ENCODE peak calls at places on chromosome 15, in nine cellular contexts. A is stomach, V is prostate gland, Z is transverse colon, K is endothelial cell of umbilical vein, O is GM12891, W is heart left ventricle, M is H1, B is NB4. C is an unnamed sample.

GRCh38 chr15:33968224-33968623 is at the start of gene CHRM5:
- DNase-seq in Z (no peak), B (no peak), W (no peak), O (no peak), V (no peak), M (no peak), K (peak), A (no peak), C (no peak)

GRCh38 chr15:89068325-89068784 is 19.9 kb upstream of the ABHD2 start:
- DNase-seq in B (peak), W (no peak), A (no peak), O (peak), M (no peak), V (no peak), K (no peak), Z (no peak), C (no peak)

GRCh38 chr15:70219256-70219919 is 121.7 kb upstream of the TLE3 start:
- DNase-seq in Z (no peak), O (no peak), K (no peak), A (no peak), V (no peak), W (no peak), M (no peak), B (no peak), C (no peak)

GRCh38 chr15:70248116-70249025 is 150.7 kb upstream of the TLE3 start:
- DNase-seq in M (no peak), K (no peak), B (peak), V (no peak), W (no peak), Z (no peak), A (no peak), O (no peak), C (no peak)

GRCh38 chr15:71627604-71628003 is 182.8 kb upstream of the NR2E3 start:
- DNase-seq in O (no peak), M (no peak), V (no peak), K (no peak), W (no peak), A (no peak), B (no peak), Z (no peak), C (no peak)

GRCh38 chr15:69316281-69316680 is 17.6 kb downstream of the PAQR5 start:
- DNase-seq in K (no peak), V (no peak), M (no peak), B (no peak), Z (no peak), W (no peak), O (no peak), A (no peak), C (no peak)

GRCh38 chr15:31461911-31462480 is 135.4 kb downstream of the KLF13 start:
- DNase-seq in Z (no peak), O (no peak), A (peak), W (no peak), V (no peak), B (no peak), K (no peak), M (no peak), C (no peak)

GRCh38 chr15:41796457-41796856 is 22.2 kb downstream of the MAPKBP1 start:
- DNase-seq in V (no peak), K (peak), Z (no peak), O (no peak), W (no peak), A (no peak), B (no peak), M (no peak), C (no peak)

GRCh38 chr15:71443538-71443937 is 328.3 kb downstream of the THSD4 start:
- DNase-seq in V (peak), A (peak), Z (peak), O (no peak), B (peak), M (peak), K (peak), W (peak), C (peak)

GRCh38 chr15:85073556-85074194 is 92.0 kb downstream of the PDE8A start:
- DNase-seq in O (no peak), Z (no peak), B (no peak), A (no peak), M (no peak), W (no peak), K (no peak), V (no peak), C (no peak)

GRCh38 chr15:78668987-78669386 is 28.0 kb upstream of the CHRNB4 start:
- DNase-seq in B (peak), Z (no peak), W (no peak), K (no peak), A (no peak), M (no peak), O (no peak), V (no peak), C (no peak)

GRCh38 chr15:69132935-69133861 is 27.2 kb upstream of the GLCE start:
- DNase-seq in O (no peak), B (peak), M (no peak), W (no peak), A (no peak), Z (no peak), K (no peak), V (peak), C (no peak)

GRCh38 chr15:67311751-67312150 is 57.2 kb downstream of the IQCH start:
- DNase-seq in B (no peak), O (no peak), A (no peak), V (no peak), W (no peak), Z (no peak), M (no peak), K (no peak), C (no peak)

GRCh38 chr15:80489030-80489594 is 84.9 kb downstream of the ARNT2 start:
- DNase-seq in W (no peak), V (no peak), O (no peak), M (no peak), A (no peak), K (peak), B (no peak), Z (no peak), C (no peak)

GRCh38 chr15:61084944-61085367 is 144.1 kb downstream of the RORA start:
- DNase-seq in W (peak), A (no peak), Z (no peak), K (no peak), M (no peak), V (no peak), O (peak), B (peak), C (no peak)

GRCh38 chr15:92332125-92332899 is 61.4 kb upstream of the ST8SIA2 start:
- DNase-seq in K (no peak), Z (no peak), W (no peak), M (no peak), V (no peak), B (no peak), O (no peak), A (no peak), C (no peak)

GRCh38 chr15:70507772-70508351 is 255.5 kb downstream of the UACA start:
- DNase-seq in A (peak), B (peak), O (no peak), K (peak), M (no peak), Z (no peak), W (no peak), V (peak), C (peak)

GRCh38 chr15:26438718-26439117 is 334.1 kb downstream of the GABRB3 start:
- DNase-seq in A (no peak), W (no peak), Z (no peak), B (no peak), O (no peak), V (no peak), K (no peak), M (no peak), C (no peak)

GRCh38 chr15:43901485-43901884 is 74.7 kb downstream of the WDR76 start:
- DNase-seq in B (no peak), Z (no peak), K (no peak), W (no peak), A (no peak), O (no peak), V (no peak), M (no peak), C (no peak)

GRCh38 chr15:79875213-79875612 is 21.6 kb downstream of the MTHFS start:
- DNase-seq in A (no peak), Z (no peak), B (no peak), W (no peak), M (no peak), V (no peak), K (no peak), O (no peak), C (no peak)

GRCh38 chr15:32042269-32042996 is 12.1 kb downstream of the CHRNA7 start:
- DNase-seq in W (no peak), O (no peak), Z (no peak), B (no peak), M (no peak), V (no peak), A (no peak), K (no peak), C (no peak)

GRCh38 chr15:35519536-35520149 is 26.3 kb downstream of the DPH6 start:
- DNase-seq in A (no peak), K (peak), M (no peak), B (peak), Z (no peak), O (no peak), V (no peak), W (no peak), C (peak)

GRCh38 chr15:29233566-29233965 is 36.1 kb downstream of the NSMCE3 start:
- DNase-seq in K (no peak), M (no peak), Z (no peak), B (no peak), V (no peak), A (no peak), O (no peak), W (no peak), C (no peak)

GRCh38 chr15:38251726-38252480 is 733 bp upstream of the SPRED1 start:
- DNase-seq in W (peak), A (peak), Z (peak), M (peak), K (peak), B (peak), V (peak), O (peak), C (peak)

GRCh38 chr15:77702211-77702957 is 69.7 kb upstream of the LINGO1 start:
- DNase-seq in B (peak), W (peak), O (peak), Z (peak), K (peak), A (no peak), V (no peak), M (peak), C (no peak)

GRCh38 chr15:70440416-70441138 is 322.8 kb downstream of the UACA start:
- DNase-seq in Z (no peak), A (no peak), M (no peak), W (no peak), V (no peak), B (no peak), O (no peak), K (no peak), C (peak)

GRCh38 chr15:96344706-96345559 is 14.4 kb downstream of the NR2F2 start:
- DNase-seq in V (no peak), B (no peak), K (peak), W (no peak), O (no peak), M (peak), A (no peak), Z (no peak), C (no peak)

GRCh38 chr15:67824900-67825879 is at the start of gene SKOR1:
- DNase-seq in W (no peak), M (peak), V (no peak), B (no peak), A (no peak), Z (no peak), K (no peak), O (no peak), C (peak)

GRCh38 chr15:70251246-70251990 is 153.7 kb upstream of the TLE3 start:
- DNase-seq in B (no peak), K (no peak), W (no peak), A (no peak), V (no peak), M (no peak), O (no peak), Z (no peak), C (no peak)

GRCh38 chr15:43881944-43882343 is 55.1 kb downstream of the WDR76 start:
- DNase-seq in A (no peak), M (peak), O (no peak), W (no peak), Z (no peak), V (no peak), K (peak), B (no peak), C (peak)

GRCh38 chr15:85415779-85416178 is 35.4 kb downstream of the AKAP13 start:
- DNase-seq in M (no peak), O (no peak), A (no peak), V (no peak), W (no peak), B (no peak), Z (no peak), K (no peak), C (no peak)

GRCh38 chr15:72796210-72796514 is 12.6 kb upstream of the ADPGK start:
- DNase-seq in B (peak), A (no peak), K (no peak), Z (no peak), M (no peak), O (no peak), W (no peak), V (no peak), C (no peak)

GRCh38 chr15:39239562-39239961 is 341.3 kb upstream of the THBS1 start:
- DNase-seq in V (no peak), B (no peak), O (no peak), Z (no peak), M (no peak), K (no peak), W (no peak), A (no peak), C (no peak)

GRCh38 chr15:81427176-81427575 is 53.2 kb upstream of the TMC3 start:
- DNase-seq in W (no peak), V (no peak), B (no peak), M (no peak), K (no peak), Z (no peak), A (no peak), O (no peak), C (no peak)

GRCh38 chr15:101536166-101536874 is 46.8 kb upstream of the PCSK6 start:
- DNase-seq in A (no peak), B (no peak), M (peak), W (no peak), O (no peak), K (no peak), Z (no peak), V (no peak), C (no peak)

GRCh38 chr15:92936138-92936537 is 36.0 kb downstream of the CHD2 start:
- DNase-seq in K (no peak), O (no peak), W (no peak), B (no peak), V (no peak), A (no peak), M (no peak), Z (no peak), C (no peak)

GRCh38 chr15:101646652-101647051 is 5.5 kb downstream of the TM2D3 start:
- DNase-seq in A (no peak), W (peak), B (no peak), Z (no peak), M (no peak), K (no peak), V (no peak), O (no peak), C (peak)

DNA sequence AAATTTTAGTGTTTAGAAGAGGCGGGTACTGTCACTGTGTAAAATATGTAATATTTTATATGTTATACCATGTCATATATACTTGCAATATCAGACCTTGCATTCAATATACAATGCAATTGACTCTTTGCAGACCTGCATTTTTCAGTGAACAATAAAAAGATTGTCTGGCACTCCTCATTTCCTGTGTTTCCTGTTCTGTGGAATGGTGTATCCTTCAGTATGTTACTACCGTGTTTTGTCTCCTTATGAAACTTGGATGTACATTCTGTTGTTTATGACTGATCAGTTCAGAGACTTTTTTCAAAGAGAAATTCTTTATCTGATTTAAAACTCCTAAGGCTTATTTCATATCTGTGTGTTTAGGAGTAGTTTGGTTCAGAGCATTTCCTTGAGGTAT is 31.5 kb downstream of the APH1B start:
- DNase-seq in K (peak), B (no peak), A (no peak), Z (no peak), W (no peak), M (no peak), O (no peak), V (no peak), C (no peak)
- TF ChIP-seq POLR2A in K (no peak), B (no peak), A (no peak), Z (no peak), W (no peak), M (no peak), O (no peak), V (no peak), C (no peak)

GRCh38 chr15:50137330-50137761 is 18.3 kb upstream of the ATP8B4 start:
- DNase-seq in V (no peak), M (no peak), Z (no peak), A (no peak), K (peak), O (no peak), B (no peak), W (no peak), C (no peak)

GRCh38 chr15:50135123-50135541 is 16.1 kb upstream of the ATP8B4 start:
- DNase-seq in O (no peak), W (no peak), M (no peak), K (no peak), V (no peak), Z (no peak), B (no peak), A (no peak), C (no peak)

GRCh38 chr15:50140097-50140496 is 21.1 kb upstream of the ATP8B4 start:
- DNase-seq in Z (no peak), A (no peak), B (no peak), W (no peak), V (no peak), M (no peak), O (no peak), K (no peak), C (no peak)

GRCh38 chr15:50138391-50138790 is 19.4 kb upstream of the ATP8B4 start:
- DNase-seq in Z (no peak), W (no peak), M (no peak), O (no peak), B (peak), K (no peak), V (no peak), A (no peak), C (no peak)

DNA sequence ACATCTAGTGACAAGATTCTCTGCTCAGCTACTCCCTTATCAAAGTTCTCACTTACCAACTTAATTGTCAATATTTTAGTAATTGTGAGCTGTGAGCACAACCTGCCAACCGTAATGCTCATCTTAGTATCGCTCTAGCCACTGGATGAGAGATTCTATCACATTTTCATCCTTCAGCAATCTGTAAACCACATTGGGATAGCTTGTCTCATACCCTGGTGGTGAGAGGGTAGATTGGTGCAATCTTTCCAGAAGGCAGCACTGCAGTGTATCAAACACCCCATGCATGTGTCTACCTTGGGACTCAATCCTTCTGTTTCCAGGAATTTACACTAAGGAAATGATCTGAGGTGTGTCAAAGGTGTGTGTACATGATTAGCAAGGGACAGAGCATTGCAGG is 18.9 kb upstream of the ATP8B4 start:
- DNase-seq in B (no peak), W (no peak), M (no peak), A (no peak), Z (no peak), O (no peak), K (no peak), V (no peak), C (no peak)
- TF ChIP-seq POLR2A in B (no peak), W (no peak), M (no peak), A (no peak), Z (no peak), O (no peak), K (no peak), V (no peak), C (no peak)

DNA sequence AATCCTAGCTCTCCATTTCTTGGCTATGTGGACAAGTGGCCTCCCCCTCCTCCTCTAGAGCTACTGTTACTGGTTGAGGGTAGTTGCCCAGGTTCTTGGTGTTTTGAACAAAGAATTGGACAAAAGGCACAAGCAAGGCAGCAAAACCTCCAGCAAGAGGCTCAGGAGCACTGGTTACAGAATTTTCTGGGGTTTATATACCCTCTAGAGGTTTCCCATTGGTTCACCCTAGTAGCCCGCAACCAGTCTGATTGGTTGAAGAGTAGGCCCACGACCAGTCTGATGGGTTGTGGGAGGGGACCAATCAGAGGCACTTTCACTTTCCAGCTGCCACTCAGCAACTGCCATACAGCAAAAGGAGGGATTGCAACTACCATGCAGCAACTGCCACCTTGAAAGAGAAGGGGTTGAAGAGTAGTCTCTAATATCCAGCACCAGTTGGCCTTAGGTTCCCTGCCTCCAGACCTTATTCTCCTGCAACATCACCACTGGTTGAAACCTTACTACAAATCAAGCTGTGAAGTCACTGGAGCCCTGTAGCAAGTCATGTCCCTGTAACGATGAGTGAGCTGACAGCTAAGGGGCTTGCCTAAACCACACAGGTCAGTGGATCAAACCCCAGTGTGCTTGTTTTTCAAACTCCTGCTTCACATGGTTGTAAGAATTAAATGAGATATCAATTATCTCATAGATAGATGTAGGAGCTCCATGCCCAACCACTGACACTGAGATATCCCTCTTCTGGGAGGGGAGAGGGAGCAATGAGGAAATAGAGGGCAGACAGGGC is 2.9 kb upstream of the C15orf39 start:
- DNase-seq in Z (peak), W (no peak), K (peak), B (peak), A (no peak), V (no peak), M (no peak), O (no peak), C (peak)
- TF ChIP-seq POLR2A in Z (no peak), W (no peak), K (no peak), B (peak), A (no peak), V (no peak), M (no peak), O (peak), C (peak)

GRCh38 chr15:74695597-74696397 is at the start of gene EDC3:
- DNase-seq in Z (peak), W (peak), K (peak), O (peak), V (peak), M (peak), A (peak), B (peak), C (peak)
- TF ChIP-seq POLR2A in Z (peak), W (peak), K (peak), O (peak), V (peak), M (no peak), A (no peak), B (peak), C (peak)

C was measured in erythroblast.